ENCODE peak calls at places on chromosome 18, in seven cellular contexts. O, X, R, H, A, G and Z are unnamed samples.

GRCh38 chr18:69408522-69408921 is 7.8 kb downstream of the DOK6 start:
- DNase-seq in A (no peak), R (no peak), G (no peak), H (no peak), O (peak), X (no peak), Z (no peak)

GRCh38 chr18:79852561-79853302 is 55.0 kb downstream of the KCNG2 start:
- DNase-seq in O (no peak), G (no peak), R (no peak), A (no peak), X (no peak), H (no peak), Z (no peak)

GRCh38 chr18:44813586-44813985 is 132.9 kb downstream of the SETBP1 start:
- DNase-seq in O (no peak), X (no peak), G (no peak), R (no peak), H (no peak), A (no peak), Z (no peak)

GRCh38 chr18:11512096-11513030 is 97.0 kb upstream of the SLC35G4 start:
- DNase-seq in R (no peak), A (peak), O (peak), X (peak), H (peak), G (no peak), Z (no peak)

GRCh38 chr18:3454365-3455089 is 4.6 kb downstream of the TGIF1 start:
- DNase-seq in O (peak), H (peak), R (peak), X (peak), A (peak), G (no peak), Z (no peak)

GRCh38 chr18:35756506-35757117 is 175.1 kb downstream of the GALNT1 start:
- DNase-seq in H (peak), G (peak), O (peak), A (peak), X (peak), R (peak), Z (no peak)

GRCh38 chr18:79545714-79546113 is 133.9 kb upstream of the CTDP1 start:
- DNase-seq in R (no peak), G (no peak), X (no peak), H (no peak), A (no peak), O (no peak), Z (no peak)

GRCh38 chr18:47151457-47151856 is 1.2 kb upstream of the HDHD2 start:
- DNase-seq in G (no peak), H (no peak), R (no peak), O (no peak), X (no peak), A (no peak), Z (no peak)

GRCh38 chr18:78967692-78968091 is 11.9 kb upstream of the SALL3 start:
- DNase-seq in X (no peak), H (no peak), G (no peak), O (no peak), A (no peak), R (no peak), Z (no peak)

GRCh38 chr18:2303517-2304238 is 267.6 kb downstream of the METTL4 start:
- DNase-seq in X (no peak), H (peak), A (peak), G (no peak), O (peak), R (no peak), Z (no peak)

GRCh38 chr18:37636831-37637230 is 71.2 kb upstream of the CELF4 start:
- DNase-seq in H (no peak), O (no peak), G (no peak), X (no peak), A (no peak), R (no peak), Z (no peak)

GRCh38 chr18:79965119-79965902 is 868 bp downstream of the HSBP1L1 start:
- DNase-seq in O (peak), A (peak), X (peak), H (peak), G (peak), R (no peak), Z (peak)

GRCh38 chr18:44680271-44681038 is at the start of gene SETBP1:
- DNase-seq in A (peak), X (peak), R (peak), O (peak), G (no peak), H (peak), Z (peak)

GRCh38 chr18:56233595-56233994 is 404.8 kb downstream of the TXNL1 start:
- DNase-seq in R (no peak), G (peak), O (peak), H (no peak), X (no peak), A (peak), Z (peak)

GRCh38 chr18:35441857-35442595 is 55.7 kb downstream of the INO80C start:
- DNase-seq in R (no peak), H (no peak), O (no peak), G (no peak), A (no peak), X (no peak), Z (no peak)

GRCh38 chr18:52409732-52410131 is 69.7 kb downstream of the DCC start:
- DNase-seq in A (no peak), R (no peak), H (peak), X (peak), G (no peak), O (peak), Z (no peak)

GRCh38 chr18:26051845-26052244 is 38.6 kb downstream of the SS18 start:
- DNase-seq in O (no peak), A (peak), G (no peak), R (no peak), X (no peak), H (no peak), Z (no peak)

GRCh38 chr18:55768255-55768654 is 180.3 kb upstream of the TCF4 start:
- DNase-seq in A (peak), X (peak), H (no peak), O (no peak), G (no peak), R (no peak), Z (no peak)

GRCh38 chr18:12308386-12309100 is 502 bp downstream of the TUBB6 start:
- DNase-seq in R (peak), O (peak), X (peak), A (peak), G (peak), H (peak), Z (no peak)

GRCh38 chr18:34222396-34223163 is 2.1 kb downstream of the NOL4 start:
- DNase-seq in R (no peak), X (peak), O (peak), A (peak), G (no peak), H (no peak), Z (no peak)

GRCh38 chr18:46536215-46536874 is 120.7 kb downstream of the LOXHD1 start:
- DNase-seq in A (no peak), X (no peak), G (no peak), O (peak), H (peak), R (no peak), Z (peak)

GRCh38 chr18:73979742-73980141 is 167.9 kb downstream of the FBXO15 start:
- DNase-seq in A (no peak), X (no peak), O (peak), R (no peak), H (no peak), G (peak), Z (no peak)

GRCh38 chr18:3093624-3094354 is 80.8 kb upstream of the LPIN2 start:
- DNase-seq in A (peak), O (peak), H (no peak), G (no peak), R (peak), X (no peak), Z (no peak)

GRCh38 chr18:65336411-65336810 is 414.4 kb upstream of the CDH7 start:
- DNase-seq in X (no peak), O (no peak), R (no peak), G (no peak), A (no peak), H (no peak), Z (no peak)

GRCh38 chr18:62198259-62198658 is 11.2 kb downstream of the RELCH start:
- DNase-seq in R (no peak), G (no peak), H (no peak), X (no peak), A (no peak), O (no peak), Z (no peak)

GRCh38 chr18:55869547-55869946 is 281.6 kb upstream of the TCF4 start:
- DNase-seq in X (no peak), O (no peak), H (no peak), A (no peak), G (no peak), R (peak), Z (no peak)

GRCh38 chr18:22827216-22827615 is 105.9 kb upstream of the RBBP8 start:
- DNase-seq in X (no peak), H (no peak), G (no peak), R (no peak), O (peak), A (peak), Z (no peak)

GRCh38 chr18:31155498-31155897 is 7.2 kb downstream of the DSC1 start:
- DNase-seq in R (no peak), G (no peak), H (no peak), O (no peak), X (no peak), A (no peak), Z (no peak)

GRCh38 chr18:48721308-48721707 is 182.5 kb downstream of the CTIF start:
- DNase-seq in H (no peak), A (no peak), R (no peak), O (no peak), G (no peak), X (no peak), Z (no peak)

GRCh38 chr18:11955299-11956029 is 25.8 kb upstream of the IMPA2 start:
- DNase-seq in H (peak), G (peak), X (peak), R (no peak), O (peak), A (peak), Z (peak)

GRCh38 chr18:39188278-39188677 is 1622.7 kb upstream of the CELF4 start:
- DNase-seq in A (no peak), X (peak), G (no peak), O (no peak), H (no peak), R (no peak), Z (no peak)

DNA sequence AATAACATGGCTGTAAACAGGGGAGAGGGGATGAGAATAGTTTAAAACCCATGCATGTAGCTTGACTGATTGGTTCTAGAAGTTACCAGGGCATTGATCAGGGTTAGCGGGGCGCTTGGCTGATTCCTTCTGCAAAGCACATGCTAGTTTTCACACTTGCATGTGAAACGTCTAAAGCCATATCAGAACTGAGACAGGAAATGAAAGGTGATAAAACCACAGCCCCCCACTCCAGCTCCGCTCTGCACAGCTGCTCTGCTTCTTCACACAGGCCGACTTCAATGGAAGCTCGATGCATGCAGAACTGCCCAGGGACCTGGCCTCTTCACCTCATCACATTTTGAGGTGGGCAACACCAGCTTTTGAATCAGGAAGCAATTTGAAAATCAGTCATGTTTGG is 31.4 kb downstream of the HRH4 start:
- DNase-seq in X (no peak), G (no peak), A (no peak), H (no peak), O (no peak), R (no peak), Z (no peak)
- H3K4me3 ChIP-seq in X (no peak), G (no peak), A (no peak), H (no peak), O (no peak), R (no peak), Z (no peak)

GRCh38 chr18:10490401-10491289 is 35.2 kb upstream of the NAPG start:
- DNase-seq in R (peak), X (peak), H (peak), O (peak), A (no peak), G (no peak), Z (no peak)
- TF ChIP-seq CTCF in R (peak), X (peak), H (peak), O (peak), A (no peak), G (no peak), Z (no peak)

GRCh38 chr18:58780045-58780444 is 84.6 kb upstream of the ZNF532 start:
- DNase-seq in A (no peak), X (no peak), G (no peak), H (no peak), R (no peak), O (no peak), Z (no peak)

GRCh38 chr18:58784601-58785137 is 80.0 kb upstream of the ZNF532 start:
- DNase-seq in A (peak), X (peak), R (peak), G (no peak), O (peak), H (peak), Z (no peak)

GRCh38 chr18:58781627-58782194 is 83.0 kb upstream of the ZNF532 start:
- DNase-seq in R (peak), O (peak), H (peak), X (peak), G (no peak), A (peak), Z (no peak)

GRCh38 chr18:58776084-58776483 is 88.6 kb upstream of the ZNF532 start:
- DNase-seq in X (no peak), H (no peak), A (peak), G (no peak), O (no peak), R (no peak), Z (no peak)

GRCh38 chr18:58779514-58779913 is 85.2 kb upstream of the ZNF532 start:
- DNase-seq in X (no peak), H (no peak), R (no peak), O (no peak), A (no peak), G (no peak), Z (no peak)
- H3K4me3 ChIP-seq in X (no peak), H (no peak), R (no peak), O (no peak), A (no peak), G (no peak), Z (no peak)

GRCh38 chr18:63848159-63848558 is 39.3 kb upstream of the SERPINB2 start:
- DNase-seq in G (peak), H (peak), X (peak), O (peak), R (no peak), A (peak), Z (peak)
- TF ChIP-seq CTCF in G (peak), H (peak), X (peak), O (peak), R (peak), A (peak), Z (peak)